ENCODE peak calls at places on chromosomes 1 and 21, in five cellular contexts. Y is GDM1, K is AML-193, X is LoVo, T is brain microvascular endothelial cell. R is an unnamed sample.

GRCh38 chr1:205298191-205298994 is 23.2 kb downstream of the NUAK2 start:
- DNase-seq in Y (no peak), K (no peak), X (peak), T (peak), R (peak)

GRCh38 chr1:68808351-68808750 is 311.5 kb upstream of the DEPDC1 start:
- DNase-seq in Y (no peak), K (no peak), X (no peak), T (no peak), R (no peak)

GRCh38 chr1:15851251-15852035 is 3.9 kb downstream of the SPEN start:
- DNase-seq in Y (no peak), K (no peak), X (no peak), T (no peak), R (no peak)

GRCh38 chr1:93007941-93008577 is 46.8 kb upstream of the DIPK1A start:
- DNase-seq in Y (no peak), K (no peak), X (no peak), T (peak), R (no peak)

GRCh38 chr1:209319057-209319432 is 264.5 kb upstream of the CAMK1G start:
- DNase-seq in Y (no peak), K (no peak), X (no peak), T (no peak), R (no peak)

GRCh38 chr1:56806804-56807203 is 12.4 kb downstream of the FYB2 start:
- DNase-seq in Y (no peak), K (no peak), X (no peak), T (no peak), R (no peak)

GRCh38 chr1:117652421-117652820 is 46.6 kb downstream of the TENT5C start:
- DNase-seq in Y (no peak), K (no peak), X (no peak), T (no peak), R (no peak)

GRCh38 chr1:29647581-29647980 is 411.3 kb downstream of the PTPRU start:
- DNase-seq in Y (no peak), K (no peak), X (no peak), T (no peak), R (no peak)

GRCh38 chr1:24102966-24103365 is 9.0 kb downstream of the MYOM3 start:
- DNase-seq in Y (no peak), K (no peak), X (no peak), T (no peak), R (no peak)

GRCh38 chr21:44626262-44626661 is 631 bp upstream of the KRTAP10-9 start:
- DNase-seq in Y (no peak), K (no peak), X (no peak), T (no peak), R (no peak)

GRCh38 chr1:156845055-156845952 is 13.6 kb downstream of the INSRR start:
- DNase-seq in Y (no peak), K (no peak), X (no peak), T (no peak), R (no peak)

GRCh38 chr1:174883361-174883760 is 116.4 kb upstream of the CACYBP start:
- DNase-seq in Y (no peak), K (no peak), X (no peak), T (peak), R (no peak)

GRCh38 chr1:87182611-87183010 is 146.1 kb upstream of the LMO4 start:
- DNase-seq in Y (no peak), K (no peak), X (no peak), T (no peak), R (no peak)

GRCh38 chr1:228283476-228284147 is 75.8 kb downstream of the OBSCN start:
- DNase-seq in Y (no peak), K (no peak), X (no peak), T (no peak), R (no peak)

GRCh38 chr1:97160796-97161195 is 439.2 kb downstream of the PTBP2 start:
- DNase-seq in Y (no peak), K (no peak), X (no peak), T (no peak), R (no peak)

GRCh38 chr1:154772056-154772455 is 98.0 kb downstream of the KCNN3 start:
- DNase-seq in Y (no peak), K (no peak), X (no peak), T (no peak), R (no peak)

GRCh38 chr1:3319874-3320245 is 134.6 kb upstream of the ARHGEF16 start:
- DNase-seq in Y (peak), K (peak), X (peak), T (peak), R (peak)

GRCh38 chr1:31931241-31932225 is 6.6 kb downstream of the PTP4A2 start:
- DNase-seq in Y (no peak), K (peak), X (peak), T (no peak), R (no peak)

GRCh38 chr1:64038965-64039926 is 164.2 kb upstream of the UBE2U start:
- DNase-seq in Y (no peak), K (no peak), X (peak), T (peak), R (peak)

GRCh38 chr1:208243522-208243850 is 698 bp downstream of the PLXNA2 start:
- DNase-seq in Y (no peak), K (no peak), X (no peak), T (no peak), R (no peak)

GRCh38 chr1:179794669-179795068 is 51.6 kb downstream of the FAM163A start:
- DNase-seq in Y (no peak), K (peak), X (no peak), T (peak), R (no peak)

GRCh38 chr1:53130598-53130877 is 11.9 kb downstream of the SLC1A7 start:
- DNase-seq in Y (no peak), K (no peak), X (no peak), T (no peak), R (no peak)

GRCh38 chr1:172719694-172720138 is 60.8 kb downstream of the FASLG start:
- DNase-seq in Y (peak), K (peak), X (peak), T (peak), R (peak)

GRCh38 chr1:173255214-173255813 is 48.2 kb upstream of the TNFSF4 start:
- DNase-seq in Y (peak), K (peak), X (peak), T (peak), R (peak)

GRCh38 chr1:154964359-154964758 is 2.8 kb upstream of the PYGO2 start:
- DNase-seq in Y (no peak), K (no peak), X (no peak), T (no peak), R (no peak)

GRCh38 chr1:9717193-9718005 is 65.9 kb downstream of the PIK3CD start:
- DNase-seq in Y (peak), K (no peak), X (no peak), T (no peak), R (no peak)

GRCh38 chr1:51690285-51690961 is 73.5 kb downstream of the OSBPL9 start:
- DNase-seq in Y (no peak), K (no peak), X (no peak), T (peak), R (peak)

GRCh38 chr1:39886757-39887231 is 3.5 kb upstream of the TRIT1 start:
- DNase-seq in Y (no peak), K (no peak), X (no peak), T (no peak), R (no peak)

GRCh38 chr1:51070011-51070410 is 32.0 kb upstream of the C1orf185 start:
- DNase-seq in Y (no peak), K (no peak), X (no peak), T (no peak), R (no peak)